ENCODE peak calls at places on chromosomes 16 and 17, in four cellular contexts. E, D, H and G are unnamed samples.

GRCh38 chr17:77324227-77324626 is 183.5 kb downstream of the SEC14L1 start:
- DNase-seq in H (no peak), E (no peak), D (no peak), G (no peak)

GRCh38 chr16:23104032-23104955 is 45.0 kb downstream of the USP31 start:
- DNase-seq in D (no peak), E (no peak), H (no peak), G (no peak)

GRCh38 chr17:45997624-45998023 is 1.4 kb upstream of the STH start:
- DNase-seq in D (no peak), H (no peak), E (no peak), G (peak; percentile 59)

GRCh38 chr16:78809535-78809934 is 710.1 kb downstream of the WWOX start:
- DNase-seq in D (no peak), E (no peak), H (no peak), G (no peak)

GRCh38 chr17:75010683-75011406 is 1.6 kb upstream of the MRPL58 start:
- DNase-seq in E (peak; percentile 20), H (no peak), D (no peak), G (peak; percentile 55)

GRCh38 chr17:29615048-29615385 is 7.7 kb downstream of the CORO6 start:
- DNase-seq in D (no peak), H (no peak), E (peak; percentile 56), G (no peak)

GRCh38 chr17:36602924-36603384 is 1.6 kb downstream of the MRM1 start:
- DNase-seq in H (peak; percentile 54), E (peak; percentile 71), D (no peak), G (peak; percentile 69)

GRCh38 chr16:57648125-57648524 is 19.7 kb downstream of the ADGRG1 start:
- DNase-seq in H (peak; percentile 51), E (no peak), D (no peak), G (no peak)

GRCh38 chr16:50856991-50857390 is 115.1 kb downstream of the CYLD start:
- DNase-seq in H (no peak), D (no peak), E (no peak), G (no peak)

GRCh38 chr17:6497496-6498221 is 53.4 kb downstream of the PIMREG start:
- DNase-seq in D (no peak), E (no peak), H (no peak), G (no peak)

GRCh38 chr16:30110661-30111060 is 2.7 kb downstream of the GDPD3 start:
- DNase-seq in E (no peak), H (no peak), D (no peak), G (peak; percentile 21)

GRCh38 chr17:2996938-2997670 is 66.3 kb downstream of the OR1D5 start:
- DNase-seq in H (no peak), D (no peak), E (no peak), G (no peak)

GRCh38 chr17:75875182-75875939 is 3.0 kb downstream of the TRIM47 start:
- DNase-seq in H (no peak), E (no peak), D (no peak), G (no peak)

GRCh38 chr17:58318065-58318481 is 10.5 kb downstream of the TSPOAP1 start:
- DNase-seq in D (no peak), E (no peak), H (no peak), G (no peak)

GRCh38 chr17:68379692-68380677 is 77.3 kb downstream of the WIPI1 start:
- DNase-seq in H (no peak), D (no peak), E (no peak), G (no peak)

GRCh38 chr16:65618931-65619330 is 497.1 kb upstream of the CDH11 start:
- DNase-seq in D (no peak), E (no peak), H (no peak), G (no peak)

GRCh38 chr16:66959645-66960177 is 1.4 kb upstream of the CES3 start:
- DNase-seq in E (no peak), D (no peak), H (no peak), G (no peak)

GRCh38 chr16:589658-590159 is at the start of gene RAB40C:
- DNase-seq in E (peak; percentile 97), H (peak; percentile 82), D (peak; percentile 91), G (peak; percentile 97)

GRCh38 chr16:67150833-67151396 is at the start of gene B3GNT9:
- DNase-seq in H (no peak), E (peak; percentile 45), D (no peak), G (peak; percentile 66)

GRCh38 chr16:59148756-59149155 is 414.6 kb upstream of the GOT2 start:
- DNase-seq in H (no peak), E (no peak), D (no peak), G (no peak)

GRCh38 chr17:79947351-79948031 is 88.2 kb downstream of the TBC1D16 start:
- DNase-seq in D (no peak), H (no peak), E (no peak), G (peak; percentile 10)

DNA sequence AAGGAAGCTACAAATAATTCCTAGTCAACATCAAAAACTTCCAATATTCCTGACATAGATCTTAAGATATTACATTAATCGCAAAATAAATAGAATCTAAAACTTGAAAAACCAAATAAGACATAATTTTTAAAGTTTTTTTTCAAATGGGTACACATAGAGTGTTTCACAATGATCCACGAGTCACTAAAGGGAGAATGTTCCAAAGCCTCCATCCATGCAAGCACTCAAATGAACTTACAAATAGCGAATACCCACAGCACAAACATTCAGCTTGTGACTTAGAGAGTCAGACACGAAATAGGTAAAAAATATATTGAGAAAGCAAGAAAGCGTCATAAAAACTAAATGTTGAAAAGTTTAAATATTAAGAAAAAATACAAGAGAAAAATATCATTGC is 65.7 kb downstream of the CEP112 start:
- DNase-seq in H (no peak), E (no peak), D (no peak), G (peak; percentile 30)
- TF ChIP-seq CHD1 in H (no peak), E (no peak), D (no peak), G (no peak)

DNA sequence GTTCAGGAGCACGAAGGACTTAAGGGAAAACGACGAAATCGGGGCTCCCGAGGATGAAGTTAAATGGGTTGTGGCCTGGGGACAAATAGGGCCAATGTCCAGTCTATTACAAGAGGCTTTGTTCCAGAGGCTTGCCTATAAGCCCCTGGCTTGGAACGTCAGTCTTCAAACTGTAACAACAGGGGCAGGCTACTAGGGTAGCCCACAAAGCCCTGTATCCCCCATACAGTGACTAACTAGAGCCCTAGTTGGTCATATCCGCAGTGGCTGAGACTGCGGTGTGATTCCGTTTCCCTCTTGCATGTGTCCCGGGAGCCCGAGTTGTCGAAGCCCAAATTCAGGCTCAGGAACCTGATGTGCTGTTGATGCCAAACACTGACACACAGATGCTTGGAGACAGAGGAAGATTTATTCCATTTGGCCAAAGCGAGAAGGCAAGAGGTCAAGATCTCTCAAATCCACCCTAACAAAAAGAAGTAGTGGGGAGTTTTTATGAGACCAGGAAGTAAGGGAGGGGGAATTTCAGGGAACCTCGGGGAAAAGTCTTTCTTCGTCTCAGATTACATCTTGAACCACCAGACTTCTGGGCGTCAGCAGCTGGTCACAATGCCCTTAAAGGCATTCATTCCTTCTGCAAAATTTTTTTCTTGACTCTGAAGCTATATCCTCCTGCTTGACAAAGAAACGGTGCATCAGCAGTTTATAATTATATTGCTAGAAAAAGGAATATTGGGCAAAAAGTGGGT is 760 bp downstream of the SLFN5 start:
- DNase-seq in D (no peak), H (no peak), E (no peak), G (peak; percentile 69)
- TF ChIP-seq CHD1 in D (no peak), H (no peak), E (no peak), G (no peak)

GRCh38 chr17:43409131-43409530 is 10.3 kb downstream of the ARL4D start:
- DNase-seq in E (no peak), D (no peak), H (no peak), G (no peak)

GRCh38 chr17:43411369-43411677 is 12.5 kb downstream of the ARL4D start:
- DNase-seq in H (no peak), E (no peak), D (no peak), G (no peak)

GRCh38 chr17:43411820-43412529 is 13.2 kb downstream of the ARL4D start:
- DNase-seq in E (no peak), H (no peak), D (no peak), G (no peak)

GRCh38 chr17:43406676-43407645 is 8.2 kb downstream of the ARL4D start:
- DNase-seq in E (no peak), D (no peak), H (no peak), G (peak; percentile 84)

GRCh38 chr17:43410557-43411368 is 12.0 kb downstream of the ARL4D start:
- DNase-seq in E (no peak), H (no peak), D (no peak), G (no peak)
- TF ChIP-seq CHD1 in E (no peak), H (no peak), D (no peak), G (no peak)

GRCh38 chr17:37682007-37682406 is 38.8 kb upstream of the DDX52 start:
- DNase-seq in D (no peak), E (no peak), H (no peak), G (no peak)

GRCh38 chr17:37676115-37676925 is 33.1 kb upstream of the DDX52 start:
- DNase-seq in H (no peak), E (no peak), D (no peak), G (peak; percentile 64)

GRCh38 chr17:37673386-37673785 is 30.1 kb upstream of the DDX52 start:
- DNase-seq in E (no peak), H (no peak), D (no peak), G (no peak)

GRCh38 chr17:37674511-37674910 is 31.3 kb upstream of the DDX52 start:
- DNase-seq in D (no peak), H (no peak), E (no peak), G (no peak)

GRCh38 chr17:37678036-37678435 is 34.8 kb upstream of the DDX52 start:
- DNase-seq in D (no peak), H (no peak), E (no peak), G (no peak)
- TF ChIP-seq CHD1 in D (no peak), H (no peak), E (no peak), G (no peak)